ENCODE peak calls at places on chromosomes 6 and 20, in ten cellular contexts. R, S, W, O, Q, Y, X, U, I and K are unnamed samples.

GRCh38 chr20:8394308-8394945 is 262.4 kb downstream of the PLCB1 start:
- DNase-seq in X (no peak), R (no peak), O (peak; percentile 63), S (no peak), U (peak; percentile 78), W (no peak), I (no peak), Y (no peak), Q (no peak), K (no peak)

GRCh38 chr6:165034271-165034741 is 275.1 kb downstream of the C6orf118 start:
- DNase-seq in W (no peak), Q (no peak), I (no peak), U (no peak), R (no peak), Y (no peak), S (no peak), X (no peak), O (no peak), K (no peak)

GRCh38 chr6:79604583-79605037 is 26.5 kb upstream of the SH3BGRL2 start:
- DNase-seq in S (no peak), R (no peak), U (no peak), W (no peak), I (peak; percentile 87), O (peak; percentile 63), X (peak; percentile 52), Y (no peak), Q (peak; percentile 2), K (no peak)

GRCh38 chr6:129744201-129744879 is 34.4 kb upstream of the ARHGAP18 start:
- DNase-seq in S (no peak), I (no peak), U (no peak), O (peak; percentile 93), X (peak; percentile 79), R (peak; percentile 14), Y (no peak), W (no peak), Q (peak; percentile 11), K (peak; percentile 77)

GRCh38 chr6:137517404-137517803 is 23.2 kb upstream of the OLIG3 start:
- DNase-seq in I (no peak), X (no peak), S (no peak), W (no peak), Y (peak; percentile 50), O (no peak), U (no peak), R (no peak), Q (no peak), K (no peak)

GRCh38 chr6:37123957-37124729 is 45.8 kb upstream of the PIM1 start:
- DNase-seq in Y (no peak), S (no peak), X (no peak), W (no peak), I (no peak), R (no peak), Q (no peak), O (no peak), U (no peak), K (no peak)

GRCh38 chr20:51802170-51802745 is at the start of gene SALL4:
- DNase-seq in I (no peak), X (no peak), Q (no peak), Y (peak; percentile 96), U (no peak), R (no peak), O (no peak), W (no peak), S (no peak), K (no peak)

GRCh38 chr20:1860446-1860845 is 34.8 kb upstream of the SIRPA start:
- DNase-seq in X (peak; percentile 44), Q (no peak), Y (no peak), I (no peak), O (peak; percentile 74), W (no peak), R (peak; percentile 24), S (no peak), U (no peak), K (no peak)

GRCh38 chr6:46015119-46015968 is at the start of gene CLIC5:
- DNase-seq in I (no peak), S (peak; percentile 61), Q (peak; percentile 8), W (peak; percentile 82), O (no peak), X (no peak), Y (peak; percentile 77), R (no peak), U (no peak), K (no peak)
- H3K4me3 ChIP-seq in I (no peak within 1 kb of the TSS), S (peak within 1 kb of the TSS; percentile 76), Q (peak within 1 kb of the TSS; percentile 39), W (peak within 1 kb of the TSS; percentile 76), O (no peak within 1 kb of the TSS), X (peak within 1 kb of the TSS; percentile 56), Y (peak within 1 kb of the TSS; percentile 79), R (no peak within 1 kb of the TSS), U (no peak within 1 kb of the TSS), K (no peak within 1 kb of the TSS)

GRCh38 chr6:105135056-105135455 is 44.8 kb downstream of the POPDC3 start:
- DNase-seq in Y (peak; percentile 50), O (peak; percentile 18), U (no peak), W (no peak), R (no peak), S (no peak), I (peak; percentile 6), Q (peak; percentile 40), X (no peak), K (no peak)
- TF ChIP-seq CTCF in Y (peak; percentile 62), O (peak; percentile 20), U (no peak), W (no peak), R (peak; percentile 15), S (no peak), I (no peak), Q (peak; percentile 11), X (no peak), K (no peak)

GRCh38 chr6:163423696-163424095 is 9.2 kb downstream of the QKI start:
- DNase-seq in X (no peak), R (no peak), I (no peak), O (peak; percentile 31), Y (no peak), S (no peak), U (no peak), Q (no peak), W (no peak), K (no peak)

GRCh38 chr6:163419413-163420314 is 5.1 kb downstream of the QKI start:
- DNase-seq in S (no peak), Q (no peak), U (no peak), Y (no peak), W (no peak), X (no peak), O (peak; percentile 44), I (peak; percentile 27), R (no peak), K (no peak)

GRCh38 chr6:163420315-163420667 is 5.8 kb downstream of the QKI start:
- DNase-seq in O (no peak), W (no peak), I (peak; percentile 38), U (no peak), Q (no peak), X (no peak), S (no peak), R (no peak), Y (no peak), K (no peak)

GRCh38 chr6:163418273-163419029 is 3.9 kb downstream of the QKI start:
- DNase-seq in Q (no peak), S (no peak), W (no peak), R (no peak), X (no peak), Y (no peak), O (no peak), I (no peak), U (no peak), K (no peak)

GRCh38 chr6:163422574-163422973 is 8.1 kb downstream of the QKI start:
- DNase-seq in X (no peak), W (no peak), I (no peak), S (no peak), Y (no peak), Q (no peak), U (no peak), O (no peak), R (no peak), K (no peak)
- H3K4me3 ChIP-seq in X (no peak overlapping the region), W (no peak overlapping the region), I (no peak overlapping the region), S (no peak overlapping the region), Y (no peak overlapping the region), Q (no peak overlapping the region), U (no peak overlapping the region), O (no peak overlapping the region), R (no peak overlapping the region), K (no peak overlapping the region)

GRCh38 chr6:43163899-43164298 is 7.2 kb upstream of the SRF start:
- DNase-seq in X (no peak), O (no peak), U (no peak), S (no peak), W (no peak), I (no peak), Q (no peak), Y (no peak), R (no peak), K (no peak)

DNA sequence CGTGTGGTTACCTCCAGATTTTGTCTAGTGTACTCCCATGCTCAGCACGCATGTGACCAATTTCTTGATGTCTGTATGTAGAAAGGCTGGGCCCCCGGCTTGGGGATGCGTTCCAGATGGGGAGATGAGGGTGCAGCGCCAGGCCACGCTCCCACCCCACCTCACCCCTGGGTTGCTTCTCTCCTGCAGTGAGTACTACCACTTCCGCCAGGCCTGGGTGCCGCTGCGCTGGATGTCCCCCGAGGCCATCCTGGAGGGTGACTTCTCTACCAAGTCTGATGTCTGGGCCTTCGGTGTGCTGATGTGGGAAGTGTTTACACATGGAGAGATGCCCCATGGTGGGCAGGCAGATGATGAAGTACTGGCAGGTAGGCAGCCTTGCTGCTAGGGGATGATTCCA is 11.5 kb upstream of the SRF start:
- DNase-seq in S (no peak), X (no peak), W (no peak), R (no peak), I (no peak), Q (no peak), O (no peak), U (no peak), Y (no peak), K (no peak)
- TF ChIP-seq CTCF in S (no peak), X (no peak), W (no peak), R (no peak), I (no peak), Q (no peak), O (no peak), U (no peak), Y (no peak), K (no peak)

GRCh38 chr6:13873288-13874190 is 51.2 kb upstream of the RNF182 start:
- DNase-seq in U (peak; percentile 49), O (no peak), S (peak; percentile 84), Y (peak; percentile 97), X (peak; percentile 55), R (no peak), Q (peak; percentile 66), W (peak; percentile 93), I (peak; percentile 88), K (no peak)
- H3K4me3 ChIP-seq in U (peak overlapping the region; percentile 47), O (peak overlapping the region; percentile 24), S (peak overlapping the region; percentile 58), Y (no peak overlapping the region), X (peak overlapping the region; percentile 32), R (peak overlapping the region; percentile 25), Q (peak overlapping the region; percentile 61), W (peak overlapping the region; percentile 69), I (peak overlapping the region; percentile 23), K (peak overlapping the region; percentile 31)

DNA sequence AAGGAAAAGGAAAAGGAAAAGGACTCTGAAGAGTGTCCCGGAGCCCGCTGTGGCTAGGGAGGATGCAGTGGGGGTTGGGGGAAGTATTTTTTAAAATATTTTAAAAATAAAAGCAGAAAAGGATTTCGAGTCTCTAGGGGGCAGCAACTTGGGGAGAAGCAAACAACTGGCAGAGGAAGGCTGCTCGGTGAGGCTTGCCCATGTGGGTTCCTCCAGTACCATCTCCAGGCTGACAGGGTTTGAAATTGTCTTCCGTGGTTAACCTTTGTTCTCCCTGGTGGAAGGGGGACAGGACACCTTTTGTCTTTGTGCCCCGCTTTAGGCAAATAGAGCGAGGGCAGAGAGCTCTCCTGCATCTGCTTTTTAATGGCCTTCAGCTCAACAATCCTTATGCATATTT is 60.4 kb upstream of the SNX9 start:
- DNase-seq in Y (peak; percentile 68), S (no peak), W (no peak), Q (no peak), O (no peak), I (peak; percentile 62), R (no peak), U (no peak), X (no peak), K (no peak)
- TF ChIP-seq CTCF in Y (peak; percentile 52), S (no peak), W (no peak), Q (peak; percentile 18), O (peak; percentile 19), I (peak; percentile 54), R (peak; percentile 21), U (no peak), X (peak; percentile 20), K (peak; percentile 17)